ENCODE peak calls at places on chromosome 14, in eight cellular contexts. Q is ovary, F is tibial nerve, G is A549, Y is SK-N-SH, V is sigmoid colon, A is GM12878, M is upper lobe of left lung. W is an unnamed sample.
A peak's percentile ranks its signal among the peaks of the same experiment; 100 is the strongest.

GRCh38 chr14:36973806-36974442 is 198.5 kb downstream of the SLC25A21 start:
- DNase-seq in Q (no peak), F (no peak), G (no peak), Y (no peak), V (no peak), A (no peak), M (no peak), W (no peak)

GRCh38 chr14:56487090-56487667 is 92.4 kb upstream of the TMEM260 start:
- DNase-seq in Q (no peak), F (no peak), G (peak; percentile 8), Y (no peak), V (no peak), A (no peak), M (no peak), W (no peak)

GRCh38 chr14:80764496-80764895 is 177.0 kb downstream of the CEP128 start:
- DNase-seq in Q (no peak), F (no peak), G (no peak), Y (no peak), V (no peak), A (no peak), M (no peak), W (no peak)

GRCh38 chr14:104696671-104697316 is 7.4 kb downstream of the INF2 start:
- DNase-seq in Q (no peak), F (no peak), G (no peak), Y (no peak), V (no peak), A (no peak), M (no peak), W (no peak)

GRCh38 chr14:24232645-24233537 is at the start of gene GMPR2:
- DNase-seq in Q (no peak), F (no peak), G (peak; percentile 68), Y (peak; percentile 67), V (no peak), A (no peak), M (peak; percentile 75), W (no peak)

GRCh38 chr14:105275267-105275946 is 25.4 kb downstream of the BRF1 start:
- DNase-seq in Q (no peak), F (no peak), G (no peak), Y (no peak), V (no peak), A (no peak), M (no peak), W (no peak)

GRCh38 chr14:31228533-31228932 is 20.9 kb upstream of the HECTD1 start:
- DNase-seq in Q (no peak), F (no peak), G (no peak), Y (no peak), V (no peak), A (no peak), M (no peak), W (no peak)

GRCh38 chr14:56189306-56189705 is 71.1 kb downstream of the PELI2 start:
- DNase-seq in Q (no peak), F (no peak), G (peak; percentile 39), Y (no peak), V (no peak), A (no peak), M (no peak), W (no peak)

GRCh38 chr14:68042591-68043210 is 223.1 kb downstream of the RAD51B start:
- DNase-seq in Q (no peak), F (no peak), G (no peak), Y (no peak), V (no peak), A (no peak), M (no peak), W (no peak)

GRCh38 chr14:105381446-105382342 is 16.6 kb upstream of the TEX22 start:
- DNase-seq in Q (no peak), F (no peak), G (no peak), Y (no peak), V (no peak), A (no peak), M (no peak), W (no peak)

GRCh38 chr14:59146941-59147470 is 41.5 kb upstream of the DAAM1 start:
- DNase-seq in Q (no peak), F (no peak), G (no peak), Y (no peak), V (no peak), A (no peak), M (no peak), W (no peak)

GRCh38 chr14:79834856-79835255 is 376.4 kb downstream of the DIO2 start:
- DNase-seq in Q (no peak), F (no peak), G (no peak), Y (no peak), V (no peak), A (no peak), M (no peak), W (no peak)

GRCh38 chr14:99660794-99661193 is 15.9 kb downstream of the HHIPL1 start:
- DNase-seq in Q (no peak), F (no peak), G (no peak), Y (no peak), V (no peak), A (no peak), M (no peak), W (no peak)

GRCh38 chr14:59627011-59627520 is 50.5 kb upstream of the CCDC175 start:
- DNase-seq in Q (no peak), F (no peak), G (no peak), Y (no peak), V (no peak), A (no peak), M (no peak), W (no peak)

GRCh38 chr14:94046696-94047250 is 20.6 kb downstream of the OTUB2 start:
- DNase-seq in Q (peak; percentile 8), F (no peak), G (no peak), Y (no peak), V (peak; percentile 51), A (no peak), M (no peak), W (peak; percentile 2)

GRCh38 chr14:52730708-52731111 is 744 bp downstream of the STYX start:
- DNase-seq in Q (no peak), F (no peak), G (no peak), Y (no peak), V (no peak), A (no peak), M (no peak), W (no peak)

GRCh38 chr14:72611506-72611905 is 282.4 kb downstream of the DPF3 start:
- DNase-seq in Q (no peak), F (no peak), G (no peak), Y (no peak), V (no peak), A (no peak), M (no peak), W (no peak)

GRCh38 chr14:70658899-70659298 is 17.2 kb downstream of the TTC9 start:
- DNase-seq in Q (no peak), F (no peak), G (no peak), Y (no peak), V (no peak), A (no peak), M (no peak), W (no peak)

GRCh38 chr14:26738571-26738970 is 140.7 kb upstream of the NOVA1 start:
- DNase-seq in Q (no peak), F (no peak), G (no peak), Y (no peak), V (no peak), A (no peak), M (no peak), W (no peak)

GRCh38 chr14:64298773-64299172 is 4.6 kb upstream of the ESR2 start:
- DNase-seq in Q (no peak), F (no peak), G (no peak), Y (no peak), V (no peak), A (no peak), M (no peak), W (no peak)

GRCh38 chr14:78310263-78310662 is 140.1 kb downstream of the NRXN3 start:
- DNase-seq in Q (no peak), F (no peak), G (no peak), Y (no peak), V (no peak), A (no peak), M (no peak), W (no peak)

GRCh38 chr14:44700184-44700583 is 193.1 kb upstream of the FSCB start:
- DNase-seq in Q (no peak), F (no peak), G (no peak), Y (no peak), V (no peak), A (no peak), M (no peak), W (no peak)

GRCh38 chr14:36784541-36784940 is 122.9 kb downstream of the PAX9 start:
- DNase-seq in Q (no peak), F (no peak), G (no peak), Y (no peak), V (no peak), A (no peak), M (no peak), W (no peak)

GRCh38 chr14:106530423-106531107 is 1004.2 kb downstream of the TMEM121 start:
- DNase-seq in Q (no peak), F (no peak), G (no peak), Y (no peak), V (no peak), A (peak; percentile 51), M (no peak), W (peak; percentile 46)
- TF ChIP-seq EP300 in Q (no peak), F (no peak), G (no peak), Y (no peak), V (no peak), A (no peak), M (no peak), W (no peak)

DNA sequence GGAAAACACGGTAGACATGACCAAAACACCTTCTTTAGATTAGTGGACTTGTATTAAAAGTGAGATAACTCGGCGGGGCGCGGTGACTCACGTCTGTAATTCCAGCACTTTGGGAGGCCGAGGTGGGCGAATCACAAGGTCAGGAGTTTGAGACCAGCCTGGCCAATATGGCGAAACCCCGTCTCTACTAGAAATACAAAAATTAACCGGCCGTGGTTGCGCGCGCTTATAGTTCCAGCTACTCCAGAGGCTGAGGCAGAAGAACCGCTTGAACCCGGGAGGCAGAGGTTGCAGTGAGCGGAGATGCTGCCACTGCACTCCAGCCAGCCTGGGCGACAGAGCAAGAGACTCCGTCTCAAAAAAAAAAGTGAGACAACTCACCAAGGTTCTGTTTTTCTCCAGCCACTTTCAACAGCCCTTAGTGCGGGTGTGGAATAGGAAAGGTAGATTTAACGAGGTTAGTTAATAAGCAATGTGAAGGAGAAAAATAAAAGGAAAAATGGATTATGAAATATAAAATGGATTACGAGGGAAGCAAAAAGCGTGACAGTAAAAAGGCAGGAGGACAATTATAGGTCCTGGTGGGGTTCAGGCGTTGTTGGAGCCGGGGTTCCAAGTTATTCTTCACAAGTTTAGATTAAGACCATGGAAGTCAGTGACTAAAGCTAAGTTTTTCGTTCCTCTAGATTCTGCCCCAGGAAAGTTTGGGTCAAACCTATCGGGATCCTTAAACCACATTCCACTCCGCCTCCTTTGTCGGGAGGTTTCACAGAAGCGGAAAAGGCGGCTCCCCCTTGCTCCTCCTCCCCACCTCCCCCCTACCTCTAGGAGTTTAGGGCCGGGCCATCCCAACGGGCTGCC is 534 bp downstream of the PPP2R3C start:
- DNase-seq in Q (no peak), F (no peak), G (peak; percentile 93), Y (no peak), V (no peak), A (no peak), M (no peak), W (peak; percentile 22)
- TF ChIP-seq EP300 in Q (no peak), F (no peak), G (no peak), Y (no peak), V (no peak), A (no peak), M (no peak), W (no peak)

GRCh38 chr14:61147898-61148549 is 133.1 kb downstream of the TMEM30B start:
- DNase-seq in Q (no peak), F (peak; percentile 66), G (no peak), Y (no peak), V (peak; percentile 70), A (no peak), M (no peak), W (no peak)
- TF ChIP-seq EP300 in Q (no peak), F (peak; percentile 55), G (no peak), Y (peak; percentile 29), V (no peak), A (no peak), M (no peak), W (no peak)

GRCh38 chr14:83741269-83741668 is 1788.7 kb upstream of the FLRT2 start:
- DNase-seq in Q (no peak), F (no peak), G (no peak), Y (no peak), V (no peak), A (no peak), M (no peak), W (no peak)
- TF ChIP-seq EP300 in Q (no peak), F (no peak), G (no peak), Y (no peak), V (no peak), A (no peak), M (no peak), W (no peak)